ENCODE peak calls at places on chromosomes 2 and 18, in five cellular contexts. Y is NCI-H2171 treated with DMSO at 0.1 percent for 48 hours, A is AG08396, V is NAMALWA, O is RKO. M is an unnamed sample.

GRCh38 chr2:237485304-237485703 is 1.7 kb upstream of the MLPH start:
- DNase-seq in Y (no peak), A (no peak), V (no peak), O (no peak), M (no peak)

GRCh38 chr2:147855316-147855715 is 10.5 kb downstream of the ACVR2A start:
- DNase-seq in Y (no peak), A (no peak), V (no peak), O (no peak), M (no peak)

GRCh38 chr18:27808678-27809077 is 368.3 kb downstream of the CDH2 start:
- DNase-seq in Y (no peak), A (no peak), V (no peak), O (no peak), M (no peak)

GRCh38 chr2:146917430-146918037 is 927.3 kb upstream of the ACVR2A start:
- DNase-seq in Y (peak; percentile 60), A (no peak), V (no peak), O (no peak), M (no peak)

GRCh38 chr2:235506291-235506996 is 12.6 kb downstream of the AGAP1 start:
- DNase-seq in Y (peak; percentile 69), A (no peak), V (no peak), O (no peak), M (peak; percentile 71)

GRCh38 chr2:118169359-118170005 is 81.2 kb downstream of the INSIG2 start:
- DNase-seq in Y (no peak), A (no peak), V (no peak), O (no peak), M (no peak)

GRCh38 chr2:197137234-197137633 is 173.3 kb downstream of the ANKRD44 start:
- DNase-seq in Y (no peak), A (peak; percentile 48), V (no peak), O (peak; percentile 62), M (no peak)

GRCh38 chr2:157830696-157831570 is 45.2 kb downstream of the ACVR1 start:
- DNase-seq in Y (peak; percentile 35), A (peak; percentile 70), V (no peak), O (peak; percentile 87), M (no peak)

GRCh38 chr2:119795309-119796303 is 35.9 kb downstream of the PTPN4 start:
- DNase-seq in Y (no peak), A (no peak), V (no peak), O (no peak), M (no peak)

GRCh38 chr2:57965219-57965618 is 81.4 kb upstream of the VRK2 start:
- DNase-seq in Y (no peak), A (no peak), V (no peak), O (no peak), M (no peak)

GRCh38 chr18:76943542-76944339 is 121.4 kb downstream of the ZNF236 start:
- DNase-seq in Y (no peak), A (peak; percentile 39), V (no peak), O (no peak), M (no peak)

GRCh38 chr2:203062126-203062525 is 47.5 kb downstream of the NBEAL1 start:
- DNase-seq in Y (no peak), A (peak; percentile 6), V (no peak), O (no peak), M (no peak)

GRCh38 chr2:212659441-212659840 is 120.8 kb upstream of the ERBB4 start:
- DNase-seq in Y (no peak), A (no peak), V (no peak), O (no peak), M (no peak)

GRCh38 chr2:201795608-201796477 is 10.5 kb upstream of the CDK15 start:
- DNase-seq in Y (peak; percentile 68), A (peak; percentile 64), V (peak; percentile 42), O (peak; percentile 61), M (no peak)

GRCh38 chr18:32040936-32041335 is 22.3 kb downstream of the RNF125 start:
- DNase-seq in Y (no peak), A (no peak), V (no peak), O (no peak), M (no peak)

M was measured in NCI-H2029 treated with DMSO at 0.1 percent for 48 hours.